ENCODE peak calls at places on chromosomes 12 and 14, in six cellular contexts. R is cardiac muscle cell; D is CD8-positive, alpha-beta T cell; J is uterus; W is CD8-positive, alpha-beta memory T cell; M is IMR-90. V is an unnamed sample.
A peak's percentile ranks its signal among the peaks of the same experiment; 100 is the strongest.

GRCh38 chr12:71469235-71469873 is 29.8 kb downstream of the LGR5 start:
- DNase-seq in M (peak; percentile 69), D (no peak), R (no peak), W (no peak), J (no peak), V (peak; percentile 16)

GRCh38 chr12:114841557-114842251 is 157.7 kb upstream of the TBX3 start:
- DNase-seq in J (no peak), R (no peak), M (no peak), W (no peak), D (no peak), V (peak; percentile 97)

GRCh38 chr14:91573894-91574837 is 64.1 kb upstream of the PPP4R3A start:
- DNase-seq in W (peak; percentile 69), M (peak; percentile 25), R (peak; percentile 75), D (peak; percentile 50), J (no peak), V (peak; percentile 61)

GRCh38 chr12:116065561-116065960 is 211.9 kb downstream of the MED13L start:
- DNase-seq in J (no peak), R (no peak), W (no peak), D (no peak), M (no peak), V (no peak)

GRCh38 chr12:47774664-47775063 is 1.6 kb downstream of the SLC48A1 start:
- DNase-seq in M (no peak), R (no peak), W (no peak), D (no peak), J (no peak), V (no peak)

GRCh38 chr12:95951515-95951914 is 8.4 kb downstream of the AMDHD1 start:
- DNase-seq in W (no peak), J (no peak), D (no peak), R (no peak), M (no peak), V (no peak)

GRCh38 chr12:109807954-109808353 is 25.2 kb downstream of the TRPV4 start:
- DNase-seq in W (no peak), M (no peak), J (no peak), R (no peak), D (no peak), V (no peak)

GRCh38 chr12:76777765-76778216 is 13.9 kb downstream of the ZDHHC17 start:
- DNase-seq in J (no peak), W (no peak), D (no peak), M (no peak), R (no peak), V (no peak)

GRCh38 chr12:121154793-121155375 is 22.2 kb downstream of the P2RX7 start:
- DNase-seq in J (no peak), D (no peak), W (no peak), M (no peak), R (no peak), V (no peak)

GRCh38 chr12:130111965-130112496 is 50.2 kb upstream of the FZD10 start:
- DNase-seq in J (no peak), W (no peak), D (no peak), R (no peak), M (no peak), V (no peak)

GRCh38 chr14:60331201-60332045 is 82.4 kb downstream of the PPM1A start:
- DNase-seq in M (peak; percentile 37), R (peak; percentile 89), D (peak; percentile 68), J (peak; percentile 43), W (peak; percentile 80), V (no peak)

GRCh38 chr12:108773798-108774788 is 42.8 kb upstream of the CORO1C start:
- DNase-seq in W (no peak), J (peak; percentile 90), M (peak; percentile 68), R (no peak), D (no peak), V (peak; percentile 91)

GRCh38 chr12:4282892-4283511 is 9.4 kb downstream of the CCND2 start:
- DNase-seq in J (no peak), M (no peak), D (no peak), R (no peak), W (no peak), V (no peak)

GRCh38 chr14:21068521-21069387 is 1.4 kb upstream of the ARHGEF40 start:
- DNase-seq in J (peak; percentile 75), W (peak; percentile 77), D (peak; percentile 38), R (peak; percentile 89), M (peak; percentile 52), V (no peak)

GRCh38 chr12:95922231-95922630 is 20.2 kb downstream of the CCDC38 start:
- DNase-seq in W (no peak), R (no peak), M (peak; percentile 33), D (no peak), J (no peak), V (peak; percentile 18)

GRCh38 chr12:69064734-69065413 is 131.9 kb upstream of the CPM start:
- DNase-seq in D (no peak), W (no peak), J (no peak), M (no peak), R (no peak), V (no peak)

GRCh38 chr12:88225776-88226175 is 83.7 kb downstream of the TMTC3 start:
- DNase-seq in J (no peak), R (no peak), W (no peak), M (no peak), D (no peak), V (no peak)

GRCh38 chr14:77133718-77134338 is 7.8 kb downstream of the ZDHHC22 start:
- DNase-seq in M (peak; percentile 61), J (no peak), R (peak; percentile 90), W (peak; percentile 72), D (peak; percentile 18), V (peak; percentile 60)

GRCh38 chr12:48022676-48023385 is 18.6 kb upstream of the COL2A1 start:
- DNase-seq in D (no peak), J (no peak), M (no peak), R (no peak), W (no peak), V (no peak)

GRCh38 chr12:43028826-43029225 is 439.3 kb upstream of the PRICKLE1 start:
- DNase-seq in D (no peak), W (no peak), J (no peak), M (peak; percentile 52), R (no peak), V (no peak)

GRCh38 chr14:80764921-80765507 is 176.5 kb downstream of the CEP128 start:
- DNase-seq in M (no peak), J (no peak), R (no peak), D (no peak), W (no peak), V (no peak)

GRCh38 chr12:124294686-124295315 is at the start of gene RFLNA:
- DNase-seq in R (peak; percentile 59), J (no peak), D (no peak), M (no peak), W (no peak), V (no peak)

GRCh38 chr14:97180304-97181200 is 383.4 kb downstream of the VRK1 start:
- DNase-seq in M (no peak), R (no peak), J (no peak), W (no peak), D (no peak), V (no peak)

DNA sequence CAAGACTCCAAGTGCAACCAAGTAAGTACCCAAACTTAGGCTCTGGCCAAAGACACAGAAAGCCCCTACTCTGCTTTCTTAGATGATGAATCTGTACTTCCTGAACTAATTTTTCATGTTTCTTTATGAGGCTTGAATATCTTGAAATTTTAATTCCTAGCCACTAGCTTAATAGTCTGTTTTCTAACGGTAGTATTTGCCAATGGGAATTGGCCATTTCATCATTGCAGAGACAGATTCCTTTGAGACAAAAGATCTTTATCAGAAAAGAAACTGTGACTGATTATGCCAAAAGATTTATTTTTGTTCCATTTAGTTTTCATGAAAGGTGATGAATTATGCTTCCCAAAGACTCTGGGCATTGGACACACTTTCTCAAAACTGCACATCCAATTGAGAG is 48.7 kb downstream of the DAD1 start:
- DNase-seq in D (no peak), R (no peak), J (no peak), W (no peak), M (no peak), V (no peak)
- H3K36me3 ChIP-seq in D (peaks cover 76% of the 10 kb centered on the region), R (no peaks in the 10 kb centered on the region), J (no peaks in the 10 kb centered on the region), W (peaks cover 89% of the 10 kb centered on the region), M (no peaks in the 10 kb centered on the region), V (no peaks in the 10 kb centered on the region)

GRCh38 chr14:92980866-92981265 is 57.9 kb downstream of the CHGA start:
- DNase-seq in W (peak; percentile 32), J (no peak), D (no peak), R (no peak), M (no peak), V (no peak)
- H3K36me3 ChIP-seq in W (peaks cover 9% of the 10 kb centered on the region), J (no peaks in the 10 kb centered on the region), D (peaks cover 6% of the 10 kb centered on the region), R (no peaks in the 10 kb centered on the region), M (no peaks in the 10 kb centered on the region), V (no peaks in the 10 kb centered on the region)

GRCh38 chr14:63269561-63270225 is 49.0 kb downstream of the GPHB5 start:
- DNase-seq in W (no peak), J (peak; percentile 45), R (no peak), M (no peak), D (no peak), V (no peak)

GRCh38 chr14:63273091-63273490 is 45.6 kb downstream of the GPHB5 start:
- DNase-seq in D (no peak), J (no peak), M (peak; percentile 12), W (no peak), R (no peak), V (no peak)

GRCh38 chr14:63266106-63266505 is 52.6 kb downstream of the GPHB5 start:
- DNase-seq in W (no peak), D (no peak), J (no peak), M (peak; percentile 21), R (no peak), V (peak; percentile 82)

GRCh38 chr14:63267171-63267570 is 51.6 kb downstream of the GPHB5 start:
- DNase-seq in M (peak; percentile 10), R (no peak), J (no peak), W (no peak), D (no peak), V (no peak)

DNA sequence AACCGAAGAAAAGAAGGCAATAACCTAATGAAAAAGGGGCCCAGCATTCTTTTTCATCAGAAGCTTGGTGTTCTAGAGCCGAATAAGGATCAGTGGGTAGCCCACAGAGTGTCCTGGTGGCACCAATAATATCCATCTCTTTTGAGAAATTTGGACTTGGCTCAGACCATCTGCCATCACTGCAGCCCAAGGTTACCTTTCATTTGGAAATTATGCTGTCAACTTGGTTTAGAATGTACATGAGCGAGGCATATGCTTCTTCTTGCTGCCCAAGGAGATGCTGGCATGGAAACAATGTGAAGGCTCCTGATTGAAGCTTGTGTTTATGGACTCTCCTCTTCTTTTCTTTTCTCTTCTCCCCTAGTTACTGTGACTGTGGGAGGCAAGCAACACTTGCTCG is 50.0 kb downstream of the GPHB5 start:
- DNase-seq in R (no peak), J (no peak), W (no peak), M (no peak), D (no peak), V (no peak)
- H3K36me3 ChIP-seq in R (no peaks in the 10 kb centered on the region), J (no peaks in the 10 kb centered on the region), W (no peaks in the 10 kb centered on the region), M (no peaks in the 10 kb centered on the region), D (no peaks in the 10 kb centered on the region), V (no peaks in the 10 kb centered on the region)

GRCh38 chr12:54257332-54257731 is 22.6 kb downstream of the CBX5 start:
- DNase-seq in M (no peak), R (no peak), W (no peak), D (no peak), J (no peak), V (no peak)

GRCh38 chr12:54262403-54262925 is 17.5 kb downstream of the CBX5 start:
- DNase-seq in M (peak; percentile 61), J (no peak), D (no peak), W (no peak), R (peak; percentile 11), V (no peak)

GRCh38 chr12:54259194-54260011 is 20.5 kb downstream of the CBX5 start:
- DNase-seq in D (no peak), W (peak; percentile 65), J (peak; percentile 61), R (peak; percentile 94), M (peak; percentile 87), V (peak; percentile 77)

GRCh38 chr12:54261817-54262402 is 18.0 kb downstream of the CBX5 start:
- DNase-seq in M (no peak), D (no peak), J (no peak), R (no peak), W (no peak), V (no peak)

GRCh38 chr12:54258286-54258685 is 21.6 kb downstream of the CBX5 start:
- DNase-seq in D (no peak), W (no peak), M (peak; percentile 70), J (no peak), R (no peak), V (no peak)
- H3K36me3 ChIP-seq in D (peaks cover 12% of the 10 kb centered on the region), W (peaks cover 16% of the 10 kb centered on the region), M (peaks cover 10% of the 10 kb centered on the region), J (no peaks in the 10 kb centered on the region), R (peaks cover 16% of the 10 kb centered on the region), V (peaks cover 10% of the 10 kb centered on the region)